ENCODE peak calls at places on chromosomes 16 and 17, in nine cellular contexts. W is SK-N-SH; L is stimulated activated CD8-positive, alpha-beta memory T cell treated with anti-CD3 and anti-CD28 coated beads, Interleukin-12 subunit alpha, Interleukin-12 subunit beta, amount 100 ng/mL, for 4 hours; B is thoracic aorta; F is immature natural killer cell; J is ACHN; I is lower leg skin; T is GM23248; Q is mucosa of descending colon. E is an unnamed sample.

GRCh38 chr17:13594762-13595697 is 6.7 kb downstream of the HS3ST3A1 start:
- DNase-seq in W (peak), L (peak), B (peak), F (peak), J (peak), I (peak), T (peak), Q (no peak), E (peak)

GRCh38 chr17:78391843-78392242 is 13.4 kb downstream of the PGS1 start:
- DNase-seq in W (no peak), L (no peak), B (no peak), F (no peak), J (peak), I (no peak), T (peak), Q (no peak), E (no peak)

GRCh38 chr16:81658373-81658772 is 120.7 kb upstream of the PLCG2 start:
- DNase-seq in W (no peak), L (no peak), B (no peak), F (no peak), J (no peak), I (no peak), T (no peak), Q (no peak), E (no peak)

GRCh38 chr17:59607817-59608403 is 11.8 kb upstream of the CLTC start:
- DNase-seq in W (peak), L (no peak), B (no peak), F (no peak), J (peak), I (no peak), T (no peak), Q (no peak), E (peak)

GRCh38 chr17:67289174-67289876 is 44.3 kb upstream of the HELZ start:
- DNase-seq in W (no peak), L (no peak), B (peak), F (no peak), J (no peak), I (peak), T (peak), Q (peak), E (peak)

GRCh38 chr17:60577147-60577925 is 22.7 kb upstream of the PPM1D start:
- DNase-seq in W (peak), L (no peak), B (no peak), F (no peak), J (peak), I (peak), T (peak), Q (no peak), E (peak)

GRCh38 chr16:11329080-11329491 is 16.2 kb upstream of the RMI2 start:
- DNase-seq in W (no peak), L (no peak), B (no peak), F (no peak), J (peak), I (no peak), T (peak), Q (no peak), E (peak)

GRCh38 chr16:50940275-50940854 is 198.5 kb downstream of the CYLD start:
- DNase-seq in W (no peak), L (no peak), B (no peak), F (no peak), J (no peak), I (peak), T (no peak), Q (no peak), E (no peak)

GRCh38 chr16:76634847-76635697 is 357.9 kb downstream of the CNTNAP4 start:
- DNase-seq in W (no peak), L (no peak), B (no peak), F (no peak), J (no peak), I (no peak), T (no peak), Q (no peak), E (no peak)

GRCh38 chr17:57697891-57698708 is 47.0 kb downstream of the CCDC182 start:
- DNase-seq in W (no peak), L (peak), B (no peak), F (peak), J (no peak), I (no peak), T (no peak), Q (no peak), E (peak)

GRCh38 chr17:7852919-7853692 is 1.8 kb upstream of the TMEM88 start:
- DNase-seq in W (no peak), L (no peak), B (no peak), F (no peak), J (no peak), I (no peak), T (no peak), Q (peak), E (peak)